ENCODE peak calls at places on chromosomes 5 and 9, in six cellular contexts. F, Z, Y, D, H and R are unnamed samples.

GRCh38 chr5:149677721-149678120 is 52.4 kb upstream of the PPARGC1B start:
- ATAC-seq in F (no peak), H (no peak), Y (peak; percentile 4), D (no peak), Z (no peak), R (no peak)

GRCh38 chr5:10635257-10635860 is 71.5 kb downstream of the ANKRD33B start:
- ATAC-seq in F (peak; percentile 64), Z (no peak), Y (peak; percentile 20), H (peak; percentile 91), D (no peak), R (peak; percentile 81)

GRCh38 chr9:107177857-107178256 is 105.2 kb upstream of the RAD23B start:
- ATAC-seq in Z (no peak), D (no peak), F (no peak), Y (no peak), H (no peak), R (no peak)

GRCh38 chr5:88667187-88668141 is 215.5 kb downstream of the MEF2C start:
- ATAC-seq in Z (no peak), H (peak; percentile 36), F (peak; percentile 50), Y (no peak), D (peak; percentile 69), R (peak; percentile 62)

GRCh38 chr9:124372038-124372437 is 43.2 kb downstream of the PSMB7 start:
- ATAC-seq in F (no peak), H (no peak), Y (no peak), Z (peak; percentile 50), D (no peak), R (no peak)

GRCh38 chr5:90956511-90956910 is 397.9 kb downstream of the ADGRV1 start:
- ATAC-seq in D (no peak), F (no peak), H (peak; percentile 23), Y (no peak), Z (no peak), R (no peak)

GRCh38 chr5:29744618-29745017 is 1448.9 kb upstream of the CDH6 start:
- ATAC-seq in F (no peak), D (no peak), Y (no peak), Z (no peak), H (no peak), R (no peak)

GRCh38 chr9:37522971-37523370 is 37.2 kb downstream of the POLR1E start:
- ATAC-seq in Y (no peak), H (no peak), F (no peak), D (no peak), Z (no peak), R (no peak)

GRCh38 chr9:88460583-88461332 is 72.5 kb downstream of the SPIN1 start:
- ATAC-seq in H (peak; percentile 98), Z (no peak), D (no peak), F (no peak), Y (no peak), R (no peak)

GRCh38 chr5:107913511-107913910 is 242.8 kb upstream of the EFNA5 start:
- ATAC-seq in D (no peak), F (no peak), Y (no peak), H (no peak), Z (no peak), R (no peak)

GRCh38 chr5:40446910-40447309 is 232.8 kb upstream of the PTGER4 start:
- ATAC-seq in Z (no peak), Y (peak; percentile 69), D (peak; percentile 96), F (peak; percentile 21), H (peak; percentile 73), R (no peak)

GRCh38 chr9:14347408-14348224 is 33.7 kb upstream of the NFIB start:
- ATAC-seq in Y (peak; percentile 71), H (no peak), Z (peak; percentile 46), D (peak; percentile 79), F (no peak), R (no peak)

GRCh38 chr9:35002623-35003022 is 13.1 kb downstream of the DNAJB5 start:
- ATAC-seq in Z (no peak), D (no peak), H (no peak), Y (no peak), F (no peak), R (no peak)

GRCh38 chr5:173625261-173625660 is 8.8 kb upstream of the BOD1 start:
- ATAC-seq in F (no peak), Z (peak; percentile 16), Y (no peak), H (no peak), D (no peak), R (no peak)

GRCh38 chr9:107732781-107733529 is 243.4 kb upstream of the KLF4 start:
- ATAC-seq in H (no peak), F (no peak), D (peak; percentile 70), Y (peak; percentile 38), Z (peak; percentile 74), R (peak; percentile 82)

GRCh38 chr5:72107874-72108199 is 562 bp downstream of the MAP1B start:
- ATAC-seq in Z (peak; percentile 27), D (peak; percentile 66), Y (peak; percentile 39), H (peak; percentile 33), F (no peak), R (peak; percentile 30)

GRCh38 chr5:1748271-1748670 is 51.4 kb downstream of the MRPL36 start:
- ATAC-seq in Y (no peak), Z (no peak), D (no peak), H (no peak), F (no peak), R (no peak)

GRCh38 chr5:68196876-68197275 is 18.7 kb upstream of the PIK3R1 start:
- ATAC-seq in Z (peak; percentile 58), Y (peak; percentile 81), F (peak; percentile 99), H (no peak), D (no peak), R (no peak)

GRCh38 chr5:147956842-147957223 is 50.5 kb upstream of the C5orf46 start:
- ATAC-seq in H (no peak), D (no peak), Z (no peak), F (no peak), Y (no peak), R (no peak)

GRCh38 chr5:168647083-168647482 is 67.9 kb upstream of the PANK3 start:
- ATAC-seq in F (no peak), Z (no peak), D (no peak), Y (peak; percentile 57), H (no peak), R (no peak)

GRCh38 chr9:83281306-83282255 is 218.6 kb upstream of the RASEF start:
- ATAC-seq in F (no peak), D (no peak), Y (peak; percentile 85), Z (peak; percentile 92), H (no peak), R (peak; percentile 85)

GRCh38 chr9:27732494-27732893 is 159.2 kb upstream of the C9orf72 start:
- ATAC-seq in D (no peak), Z (no peak), F (no peak), Y (no peak), H (peak; percentile 70), R (no peak)

GRCh38 chr5:180099733-180100611 is 28.4 kb upstream of the RNF130 start:
- ATAC-seq in Y (no peak), F (no peak), Z (no peak), H (no peak), D (peak; percentile 13), R (no peak)

GRCh38 chr9:119370816-119371215 is 1.6 kb upstream of the BRINP1 start:
- ATAC-seq in H (no peak), F (no peak), Y (peak; percentile 69), D (no peak), Z (no peak), R (no peak)

GRCh38 chr5:133083901-133084300 is 32.1 kb downstream of the HSPA4 start:
- ATAC-seq in Z (no peak), H (no peak), F (no peak), Y (no peak), D (no peak), R (no peak)

GRCh38 chr9:107218834-107219485 is 64.1 kb upstream of the RAD23B start:
- ATAC-seq in H (no peak), Y (no peak), D (no peak), Z (no peak), F (peak; percentile 87), R (no peak)

GRCh38 chr5:134581241-134581981 is 51.2 kb downstream of the SAR1B start:
- ATAC-seq in Z (peak; percentile 51), D (no peak), H (no peak), F (no peak), Y (no peak), R (no peak)

GRCh38 chr9:121185178-121185745 is 16.4 kb downstream of the RAB14 start:
- ATAC-seq in F (peak; percentile 51), D (no peak), H (peak; percentile 69), Z (no peak), Y (no peak), R (no peak)

GRCh38 chr5:133041910-133042309 is 9.9 kb upstream of the HSPA4 start:
- ATAC-seq in F (no peak), Y (no peak), H (no peak), D (peak; percentile 50), Z (no peak), R (peak; percentile 77)

GRCh38 chr9:75889577-75889976 is 896 bp upstream of the PCSK5 start:
- ATAC-seq in Y (peak; percentile 1), F (no peak), H (no peak), Z (peak; percentile 2), D (no peak), R (peak; percentile 4)

GRCh38 chr5:41527201-41527779 is 16.9 kb upstream of the PLCXD3 start:
- ATAC-seq in F (no peak), Z (peak; percentile 99), Y (peak; percentile 73), H (no peak), D (no peak), R (peak; percentile 97)

GRCh38 chr5:80170117-80170535 is 85.7 kb downstream of the SERINC5 start:
- ATAC-seq in F (no peak), H (no peak), D (no peak), Z (no peak), Y (no peak), R (no peak)

GRCh38 chr5:144352318-144352717 is 181.6 kb downstream of the KCTD16 start:
- ATAC-seq in D (no peak), H (no peak), Z (no peak), F (no peak), Y (no peak), R (peak; percentile 38)

GRCh38 chr5:181235323-181235688 is 8.4 kb downstream of the RACK1 start:
- ATAC-seq in Z (no peak), F (no peak), Y (no peak), H (peak; percentile 4), D (peak; percentile 46), R (peak; percentile 10)

GRCh38 chr9:93461810-93462209 is 8.4 kb upstream of the FAM120AOS start:
- ATAC-seq in F (no peak), D (no peak), Y (no peak), H (no peak), Z (no peak), R (no peak)